ENCODE peak calls at places on chromosome 21, in four cellular contexts. One of them, this sample, is unnamed.

GRCh38 chr21:15197696-15198095 is 132.9 kb upstream of the NRIP1 start:
- DNase-seq in ovary: no peak
- DNase-seq in PC-3: no peak
- DNase-seq in cardiac muscle cell: peak
- DNase-seq in this sample: no peak

GRCh38 chr21:46515109-46515508 is 56.4 kb downstream of the DIP2A start:
- DNase-seq in PC-3: no peak
- DNase-seq in ovary: peak
- DNase-seq in cardiac muscle cell: peak
- DNase-seq in this sample: no peak

GRCh38 chr21:30186242-30186641 is 19.6 kb upstream of the CLDN17 start:
- DNase-seq in ovary: no peak
- DNase-seq in cardiac muscle cell: no peak
- DNase-seq in PC-3: no peak
- DNase-seq in this sample: no peak

GRCh38 chr21:45970674-45971486 is 10.7 kb upstream of the COL6A1 start:
- DNase-seq in cardiac muscle cell: peak
- DNase-seq in PC-3: peak
- DNase-seq in ovary: peak
- DNase-seq in this sample: peak

GRCh38 chr21:26850116-26850643 is 5.0 kb upstream of the ADAMTS1 start:
- DNase-seq in ovary: no peak
- DNase-seq in PC-3: peak
- DNase-seq in cardiac muscle cell: peak
- DNase-seq in this sample: no peak

GRCh38 chr21:45990049-45990711 is 8.6 kb downstream of the COL6A1 start:
- DNase-seq in ovary: peak
- DNase-seq in cardiac muscle cell: no peak
- DNase-seq in PC-3: no peak
- DNase-seq in this sample: no peak

GRCh38 chr21:46610018-46610701 is 5.3 kb upstream of the S100B start:
- DNase-seq in PC-3: no peak
- DNase-seq in cardiac muscle cell: no peak
- DNase-seq in ovary: no peak
- DNase-seq in this sample: no peak

GRCh38 chr21:42983102-42983501 is 8.7 kb downstream of the PKNOX1 start:
- DNase-seq in cardiac muscle cell: no peak
- DNase-seq in ovary: no peak
- DNase-seq in PC-3: peak
- DNase-seq in this sample: no peak

GRCh38 chr21:33205476-33205875 is 24.3 kb upstream of the IFNAR2 start:
- DNase-seq in cardiac muscle cell: no peak
- DNase-seq in PC-3: no peak
- DNase-seq in ovary: no peak
- DNase-seq in this sample: no peak

GRCh38 chr21:46191257-46191685 is 7.0 kb upstream of the SPATC1L start:
- DNase-seq in cardiac muscle cell: peak
- DNase-seq in ovary: peak
- DNase-seq in PC-3: peak
- DNase-seq in this sample: no peak

GRCh38 chr21:15005391-15005790 is 59.4 kb downstream of the NRIP1 start:
- DNase-seq in PC-3: no peak
- DNase-seq in cardiac muscle cell: no peak
- DNase-seq in ovary: peak
- DNase-seq in this sample: no peak

GRCh38 chr21:44838038-44838895 is 20.4 kb upstream of the SUMO3 start:
- DNase-seq in ovary: peak
- DNase-seq in PC-3: no peak
- DNase-seq in cardiac muscle cell: no peak
- DNase-seq in this sample: no peak
- TF ChIP-seq CTCF in ovary: no peak
- TF ChIP-seq CTCF in PC-3: no peak
- TF ChIP-seq CTCF in cardiac muscle cell: no peak
- TF ChIP-seq CTCF in this sample: peak

GRCh38 chr21:34793471-34793870 is 124.7 kb downstream of the CLIC6 start:
- DNase-seq in cardiac muscle cell: no peak
- DNase-seq in ovary: no peak
- DNase-seq in PC-3: no peak
- DNase-seq in this sample: no peak
- TF ChIP-seq CTCF in cardiac muscle cell: no peak
- TF ChIP-seq CTCF in ovary: no peak
- TF ChIP-seq CTCF in PC-3: no peak
- TF ChIP-seq CTCF in this sample: no peak

GRCh38 chr21:28523367-28523766 is 469.3 kb downstream of the LTN1 start:
- DNase-seq in ovary: no peak
- DNase-seq in PC-3: no peak
- DNase-seq in cardiac muscle cell: no peak
- DNase-seq in this sample: no peak

GRCh38 chr21:28518620-28519019 is 474.1 kb downstream of the LTN1 start:
- DNase-seq in PC-3: no peak
- DNase-seq in ovary: no peak
- DNase-seq in cardiac muscle cell: no peak
- DNase-seq in this sample: no peak

GRCh38 chr21:28516996-28517592 is 475.6 kb downstream of the LTN1 start:
- DNase-seq in cardiac muscle cell: peak
- DNase-seq in ovary: peak
- DNase-seq in PC-3: peak
- DNase-seq in this sample: peak

GRCh38 chr21:28521932-28522826 is 470.5 kb downstream of the LTN1 start:
- DNase-seq in ovary: no peak
- DNase-seq in cardiac muscle cell: peak
- DNase-seq in PC-3: peak
- DNase-seq in this sample: no peak
- TF ChIP-seq CTCF in ovary: no peak
- TF ChIP-seq CTCF in cardiac muscle cell: peak
- TF ChIP-seq CTCF in PC-3: peak
- TF ChIP-seq CTCF in this sample: peak

GRCh38 chr21:37758997-37759396 is 157.3 kb downstream of the KCNJ6 start:
- DNase-seq in cardiac muscle cell: peak
- DNase-seq in PC-3: peak
- DNase-seq in ovary: no peak
- DNase-seq in this sample: peak
- TF ChIP-seq CTCF in cardiac muscle cell: peak
- TF ChIP-seq CTCF in PC-3: peak
- TF ChIP-seq CTCF in ovary: no peak
- TF ChIP-seq CTCF in this sample: peak

GRCh38 chr21:39180429-39181019 is 2.7 kb downstream of the PSMG1 start:
- DNase-seq in PC-3: peak
- DNase-seq in cardiac muscle cell: peak
- DNase-seq in ovary: no peak
- DNase-seq in this sample: no peak
- TF ChIP-seq CTCF in PC-3: peak
- TF ChIP-seq CTCF in cardiac muscle cell: peak
- TF ChIP-seq CTCF in ovary: no peak
- TF ChIP-seq CTCF in this sample: peak

GRCh38 chr21:44530221-44530902 is 9.6 kb downstream of the KRTAP10-1 start:
- DNase-seq in PC-3: no peak
- DNase-seq in cardiac muscle cell: no peak
- DNase-seq in ovary: no peak
- DNase-seq in this sample: no peak

GRCh38 chr21:44527983-44528633 is 11.9 kb downstream of the KRTAP10-1 start:
- DNase-seq in PC-3: no peak
- DNase-seq in ovary: no peak
- DNase-seq in cardiac muscle cell: no peak
- DNase-seq in this sample: no peak

GRCh38 chr21:44528634-44528995 is 11.4 kb downstream of the KRTAP10-1 start:
- DNase-seq in ovary: no peak
- DNase-seq in PC-3: no peak
- DNase-seq in cardiac muscle cell: no peak
- DNase-seq in this sample: no peak

GRCh38 chr21:44529503-44530125 is 10.4 kb downstream of the KRTAP10-1 start:
- DNase-seq in PC-3: no peak
- DNase-seq in cardiac muscle cell: no peak
- DNase-seq in ovary: no peak
- DNase-seq in this sample: no peak

GRCh38 chr21:44529011-44529421 is 11.0 kb downstream of the KRTAP10-1 start:
- DNase-seq in cardiac muscle cell: no peak
- DNase-seq in PC-3: no peak
- DNase-seq in ovary: no peak
- DNase-seq in this sample: no peak
- TF ChIP-seq CTCF in cardiac muscle cell: no peak
- TF ChIP-seq CTCF in PC-3: no peak
- TF ChIP-seq CTCF in ovary: no peak
- TF ChIP-seq CTCF in this sample: no peak

GRCh38 chr21:36706482-36706852 is 7.6 kb downstream of the SIM2 start:
- DNase-seq in cardiac muscle cell: no peak
- DNase-seq in ovary: no peak
- DNase-seq in PC-3: no peak
- DNase-seq in this sample: no peak

GRCh38 chr21:36704281-36704957 is 5.5 kb downstream of the SIM2 start:
- DNase-seq in PC-3: no peak
- DNase-seq in ovary: no peak
- DNase-seq in cardiac muscle cell: no peak
- DNase-seq in this sample: no peak

GRCh38 chr21:36704958-36705678 is 6.2 kb downstream of the SIM2 start:
- DNase-seq in ovary: no peak
- DNase-seq in cardiac muscle cell: no peak
- DNase-seq in PC-3: no peak
- DNase-seq in this sample: no peak

GRCh38 chr21:36706951-36707762 is 8.2 kb downstream of the SIM2 start:
- DNase-seq in ovary: no peak
- DNase-seq in cardiac muscle cell: peak
- DNase-seq in PC-3: no peak
- DNase-seq in this sample: no peak

GRCh38 chr21:36705679-36706481 is 7.0 kb downstream of the SIM2 start:
- DNase-seq in cardiac muscle cell: no peak
- DNase-seq in PC-3: no peak
- DNase-seq in ovary: no peak
- DNase-seq in this sample: no peak
- TF ChIP-seq CTCF in cardiac muscle cell: no peak
- TF ChIP-seq CTCF in PC-3: no peak
- TF ChIP-seq CTCF in ovary: no peak
- TF ChIP-seq CTCF in this sample: peak

DNA sequence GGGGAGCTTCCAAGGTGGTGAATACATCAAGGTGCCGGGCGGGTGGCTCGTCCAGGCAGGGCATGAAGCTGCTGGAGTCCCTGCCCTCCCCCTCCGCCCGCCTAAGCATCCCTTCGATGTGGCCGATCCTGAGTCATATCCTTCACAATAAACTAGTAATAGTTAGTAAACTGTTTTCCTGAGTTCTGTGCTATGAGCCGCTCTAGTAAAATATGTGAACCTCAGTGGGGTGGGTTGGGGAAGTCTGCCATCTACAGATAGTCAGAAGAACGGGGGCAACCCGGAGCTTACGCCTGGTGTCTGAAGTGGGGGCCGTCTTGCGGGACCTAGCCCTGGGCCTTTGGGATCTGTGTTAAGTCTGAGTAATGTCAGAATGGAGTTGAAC is 21.6 kb downstream of the C2CD2 start:
- DNase-seq in PC-3: peak
- DNase-seq in ovary: no peak
- DNase-seq in cardiac muscle cell: peak
- DNase-seq in this sample: no peak
- TF ChIP-seq CTCF in PC-3: peak
- TF ChIP-seq CTCF in ovary: no peak
- TF ChIP-seq CTCF in cardiac muscle cell: peak
- TF ChIP-seq CTCF in this sample: no peak

GRCh38 chr21:16945580-16945979 is 567.3 kb upstream of the CXADR start:
- DNase-seq in cardiac muscle cell: peak
- DNase-seq in ovary: no peak
- DNase-seq in PC-3: no peak
- DNase-seq in this sample: no peak

GRCh38 chr21:16942703-16943102 is 570.1 kb upstream of the CXADR start:
- DNase-seq in cardiac muscle cell: peak
- DNase-seq in ovary: no peak
- DNase-seq in PC-3: peak
- DNase-seq in this sample: no peak
- TF ChIP-seq CTCF in cardiac muscle cell: peak
- TF ChIP-seq CTCF in ovary: no peak
- TF ChIP-seq CTCF in PC-3: peak
- TF ChIP-seq CTCF in this sample: peak